ENCODE peak calls at places on chromosomes 1 and 21, in nine cellular contexts. P, T, D, I, L, S, Q, F and K are unnamed samples.

GRCh38 chr1:42335809-42336518 is 929 bp upstream of the FOXJ3 start:
- DNase-seq in P (no peak), T (no peak), D (peak), I (no peak), L (no peak), S (no peak), Q (no peak), F (no peak), K (no peak)

GRCh38 chr1:182291584-182292192 is 99.9 kb downstream of the GLUL start:
- DNase-seq in P (no peak), T (no peak), D (no peak), I (no peak), L (peak), S (no peak), Q (no peak), F (no peak), K (no peak)

GRCh38 chr1:165763442-165763841 is 5.2 kb downstream of the TMCO1 start:
- DNase-seq in P (no peak), T (no peak), D (no peak), I (no peak), L (no peak), S (no peak), Q (no peak), F (no peak), K (no peak)

GRCh38 chr1:159302036-159302435 is at the start of gene FCER1A:
- DNase-seq in P (no peak), T (no peak), D (no peak), I (no peak), L (no peak), S (no peak), Q (no peak), F (no peak), K (no peak)

GRCh38 chr21:41932576-41933258 is 21.1 kb downstream of the C2CD2 start:
- DNase-seq in P (no peak), T (no peak), D (peak), I (no peak), L (no peak), S (no peak), Q (no peak), F (peak), K (no peak)

GRCh38 chr1:8989061-8989460 is 37.2 kb downstream of the SLC2A7 start:
- DNase-seq in P (no peak), T (no peak), D (no peak), I (no peak), L (no peak), S (no peak), Q (no peak), F (no peak), K (no peak)

GRCh38 chr1:19372136-19372514 is 60.0 kb downstream of the SLC66A1 start:
- DNase-seq in P (no peak), T (no peak), D (no peak), I (no peak), L (no peak), S (no peak), Q (no peak), F (no peak), K (no peak)

GRCh38 chr21:46477765-46478164 is 19.1 kb downstream of the DIP2A start:
- DNase-seq in P (no peak), T (no peak), D (no peak), I (no peak), L (no peak), S (no peak), Q (no peak), F (peak), K (no peak)

GRCh38 chr1:228487336-228488106 is at the start of gene RNF187:
- DNase-seq in P (no peak), T (no peak), D (peak), I (peak), L (peak), S (no peak), Q (no peak), F (no peak), K (no peak)

GRCh38 chr1:64955093-64956066 is 11.0 kb downstream of the JAK1 start:
- DNase-seq in P (no peak), T (no peak), D (no peak), I (no peak), L (no peak), S (peak), Q (no peak), F (no peak), K (no peak)

GRCh38 chr1:238451781-238452310 is 561.1 kb upstream of the ZP4 start:
- DNase-seq in P (no peak), T (no peak), D (no peak), I (no peak), L (no peak), S (no peak), Q (no peak), F (no peak), K (no peak)

GRCh38 chr21:24118738-24119470 is 1488.4 kb downstream of the MRPL39 start:
- DNase-seq in P (no peak), T (peak), D (no peak), I (no peak), L (no peak), S (no peak), Q (no peak), F (no peak), K (no peak)

GRCh38 chr1:2557146-2558029 is 1.2 kb downstream of the TNFRSF14 start:
- DNase-seq in P (no peak), T (no peak), D (no peak), I (no peak), L (peak), S (no peak), Q (no peak), F (no peak), K (no peak)

GRCh38 chr1:111570781-111571181 is 48.8 kb upstream of the RAP1A start:
- DNase-seq in P (no peak), T (no peak), D (no peak), I (no peak), L (no peak), S (peak), Q (no peak), F (no peak), K (no peak)

GRCh38 chr1:47727051-47727708 is 270.0 kb downstream of the TRABD2B start:
- DNase-seq in P (no peak), T (no peak), D (no peak), I (no peak), L (peak), S (no peak), Q (no peak), F (no peak), K (no peak)

GRCh38 chr1:247760456-247760855 is at the start of gene OR1C1:
- DNase-seq in P (no peak), T (no peak), D (no peak), I (no peak), L (no peak), S (no peak), Q (no peak), F (no peak), K (no peak)

GRCh38 chr1:27527857-27528700 is 38.1 kb upstream of the WASF2 start:
- DNase-seq in P (peak), T (no peak), D (peak), I (peak), L (no peak), S (peak), Q (no peak), F (peak), K (no peak)

GRCh38 chr1:225899044-225899925 is 10.3 kb upstream of the LEFTY1 start:
- DNase-seq in P (no peak), T (no peak), D (no peak), I (peak), L (no peak), S (peak), Q (no peak), F (no peak), K (no peak)

GRCh38 chr1:115478933-115479551 is 141.0 kb upstream of the NGF start:
- DNase-seq in P (no peak), T (no peak), D (no peak), I (no peak), L (peak), S (peak), Q (no peak), F (no peak), K (no peak)

GRCh38 chr1:195105773-195106172 is 1502.5 kb downstream of the KCNT2 start:
- DNase-seq in P (no peak), T (no peak), D (no peak), I (no peak), L (no peak), S (no peak), Q (no peak), F (no peak), K (no peak)

GRCh38 chr1:153954826-153955225 is 3.6 kb downstream of the CRTC2 start:
- DNase-seq in P (no peak), T (no peak), D (no peak), I (no peak), L (no peak), S (no peak), Q (no peak), F (no peak), K (no peak)

GRCh38 chr1:112520166-112520565 is 11.4 kb downstream of the WNT2B start:
- DNase-seq in P (no peak), T (no peak), D (no peak), I (no peak), L (no peak), S (no peak), Q (no peak), F (no peak), K (no peak)

GRCh38 chr1:110430366-110430765 is 20.6 kb upstream of the PROK1 start:
- DNase-seq in P (no peak), T (no peak), D (no peak), I (no peak), L (no peak), S (no peak), Q (no peak), F (no peak), K (no peak)

GRCh38 chr1:110428961-110429360 is 21.5 kb upstream of the LAMTOR5 start:
- DNase-seq in P (no peak), T (no peak), D (no peak), I (no peak), L (no peak), S (no peak), Q (no peak), F (no peak), K (no peak)

GRCh38 chr1:110433803-110434202 is 17.1 kb upstream of the PROK1 start:
- DNase-seq in P (peak), T (no peak), D (peak), I (peak), L (no peak), S (peak), Q (peak), F (peak), K (no peak)

GRCh38 chr1:110433213-110433612 is 17.7 kb upstream of the PROK1 start:
- DNase-seq in P (no peak), T (no peak), D (no peak), I (no peak), L (no peak), S (no peak), Q (no peak), F (no peak), K (no peak)

DNA sequence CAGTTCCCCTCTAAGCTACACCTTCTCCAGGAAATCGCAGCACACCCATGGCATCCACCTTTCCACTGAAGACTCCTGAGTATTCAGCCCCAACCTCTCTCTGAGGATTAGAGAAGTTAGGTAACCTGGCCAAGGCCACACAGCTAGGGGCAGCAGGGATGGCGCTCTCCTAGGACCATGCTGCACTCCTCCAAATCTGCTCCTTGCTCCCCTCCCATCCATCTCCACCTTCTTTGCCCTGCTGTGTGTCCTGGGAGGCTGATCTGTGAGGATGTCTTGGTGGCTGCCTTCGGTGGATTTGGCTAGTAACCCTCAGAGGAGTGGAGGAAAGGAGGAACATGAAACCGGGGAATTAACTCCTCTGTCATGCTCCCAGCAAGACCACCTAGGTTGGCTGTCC is 20.0 kb upstream of the PROK1 start:
- DNase-seq in P (no peak), T (no peak), D (no peak), I (no peak), L (no peak), S (no peak), Q (no peak), F (no peak), K (no peak)
- TF ChIP-seq CTCF in P (no peak), T (no peak), D (no peak), I (no peak), L (no peak), S (no peak), Q (no peak), F (no peak), K (no peak)

GRCh38 chr21:33644383-33645074 is 2.2 kb downstream of the ITSN1 start:
- DNase-seq in P (no peak), T (no peak), D (no peak), I (peak), L (no peak), S (peak), Q (no peak), F (no peak), K (no peak)
- H3K4me3 ChIP-seq in P (no peak), T (peak), D (peak), I (peak), L (no peak), S (peak), Q (peak), F (peak), K (peak)

GRCh38 chr1:46067652-46068051 is 64.8 kb downstream of the PIK3R3 start:
- DNase-seq in P (no peak), T (no peak), D (no peak), I (no peak), L (no peak), S (no peak), Q (no peak), F (no peak), K (no peak)
- TF ChIP-seq CTCF in P (no peak), T (no peak), D (no peak), I (no peak), L (no peak), S (no peak), Q (no peak), F (no peak), K (no peak)

GRCh38 chr1:61053712-61054608 is 28.4 kb upstream of the NFIA start:
- DNase-seq in P (no peak), T (no peak), D (peak), I (peak), L (peak), S (peak), Q (no peak), F (peak), K (no peak)
- H3K4me3 ChIP-seq in P (peak), T (no peak), D (peak), I (peak), L (peak), S (peak), Q (no peak), F (no peak), K (no peak)

GRCh38 chr1:96756789-96757188 is 35.2 kb downstream of the PTBP2 start:
- DNase-seq in P (no peak), T (no peak), D (no peak), I (no peak), L (no peak), S (no peak), Q (no peak), F (no peak), K (no peak)
- TF ChIP-seq CTCF in P (peak), T (no peak), D (no peak), I (no peak), L (no peak), S (no peak), Q (no peak), F (no peak), K (no peak)

DNA sequence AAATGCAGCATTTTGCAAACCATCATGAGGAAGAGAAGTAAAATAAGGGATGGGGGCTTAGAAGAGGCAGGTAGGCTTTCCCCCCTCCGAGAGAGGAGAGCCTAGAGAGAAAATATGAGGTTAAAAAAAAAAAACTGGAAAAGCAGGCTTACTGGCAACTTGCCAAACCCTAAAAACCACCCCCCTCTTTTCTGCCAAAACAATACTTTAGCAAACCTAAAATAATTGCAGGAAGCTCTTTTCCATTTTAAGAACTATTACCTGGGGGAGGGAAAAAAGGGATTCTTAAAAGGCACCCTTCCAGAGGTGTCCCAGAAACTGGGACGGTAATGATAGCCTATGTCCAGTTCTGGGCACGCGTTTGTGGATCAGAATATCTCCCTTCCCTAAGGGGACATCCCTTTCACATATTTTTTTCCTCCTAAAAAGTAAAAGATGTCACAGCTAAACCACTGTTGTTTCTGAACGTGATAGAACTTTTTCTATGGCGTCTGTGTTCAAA is 1.2 kb upstream of the NFIA start:
- DNase-seq in P (no peak), T (no peak), D (no peak), I (no peak), L (no peak), S (peak), Q (no peak), F (peak), K (no peak)
- H3K4me3 ChIP-seq in P (peak), T (peak), D (peak), I (peak), L (peak), S (peak), Q (peak), F (peak), K (peak)

GRCh38 chr1:93698351-93699112 is 16.9 kb upstream of the BCAR3 start:
- DNase-seq in P (no peak), T (no peak), D (no peak), I (no peak), L (peak), S (no peak), Q (no peak), F (no peak), K (no peak)
- TF ChIP-seq CTCF in P (no peak), T (no peak), D (no peak), I (no peak), L (no peak), S (no peak), Q (no peak), F (no peak), K (no peak)

DNA sequence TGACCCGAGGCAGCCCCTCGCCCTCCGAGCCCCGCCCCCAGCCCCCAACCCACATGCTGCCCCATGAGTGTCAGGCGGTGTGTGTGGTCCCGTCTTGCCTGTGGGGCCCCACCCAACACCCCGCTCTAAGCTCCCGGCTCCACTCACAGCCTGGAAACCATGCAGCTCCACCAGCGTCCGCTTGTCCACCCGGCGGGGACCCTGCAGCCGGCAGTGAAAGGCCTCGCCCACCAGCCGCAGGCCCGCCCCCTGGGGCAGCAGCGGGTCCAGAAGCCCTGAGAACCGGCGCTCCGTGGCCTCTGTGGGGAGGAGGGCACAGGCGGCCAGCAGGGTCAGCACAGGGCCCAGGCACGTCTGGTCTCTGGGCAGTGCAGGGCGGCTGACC is 2.7 kb downstream of the C1QTNF12 start:
- DNase-seq in P (no peak), T (no peak), D (no peak), I (peak), L (no peak), S (no peak), Q (no peak), F (no peak), K (no peak)
- H3K4me3 ChIP-seq in P (no peak), T (no peak), D (no peak), I (no peak), L (no peak), S (no peak), Q (no peak), F (no peak), K (no peak)

GRCh38 chr1:37875833-37876232 is 16.4 kb upstream of the MTF1 start:
- DNase-seq in P (no peak), T (no peak), D (no peak), I (no peak), L (no peak), S (peak), Q (no peak), F (no peak), K (no peak)
- TF ChIP-seq CTCF in P (peak), T (peak), D (no peak), I (peak), L (no peak), S (peak), Q (peak), F (peak), K (no peak)